ENCODE peak calls at places on chromosomes 1 and 21, in five cellular contexts. One of them, this sample, is unnamed.

GRCh38 chr1:53739109-53739681 is at the start of gene GLIS1:
- DNase-seq in neuronal stem cell: peak
- DNase-seq in H1: peak
- DNase-seq in mesenchymal stem cell: peak
- DNase-seq in trophoblast cell: peak
- DNase-seq in this sample: peak

GRCh38 chr1:41591891-41592290 is 107.4 kb upstream of the EDN2 start:
- DNase-seq in neuronal stem cell: no peak
- DNase-seq in H1: no peak
- DNase-seq in mesenchymal stem cell: no peak
- DNase-seq in trophoblast cell: no peak
- DNase-seq in this sample: no peak

GRCh38 chr1:234858722-234859121 is 248.7 kb upstream of the IRF2BP2 start:
- DNase-seq in neuronal stem cell: no peak
- DNase-seq in H1: no peak
- DNase-seq in mesenchymal stem cell: no peak
- DNase-seq in trophoblast cell: no peak
- DNase-seq in this sample: no peak

GRCh38 chr1:206708058-206708457 is 23.4 kb downstream of the MAPKAPK2 start:
- DNase-seq in neuronal stem cell: no peak
- DNase-seq in H1: no peak
- DNase-seq in mesenchymal stem cell: no peak
- DNase-seq in trophoblast cell: no peak
- DNase-seq in this sample: no peak

GRCh38 chr21:35035581-35035980 is 13.5 kb downstream of the RUNX1 start:
- DNase-seq in neuronal stem cell: no peak
- DNase-seq in H1: no peak
- DNase-seq in mesenchymal stem cell: no peak
- DNase-seq in trophoblast cell: no peak
- DNase-seq in this sample: no peak

GRCh38 chr1:199490804-199491527 is 536.5 kb upstream of the NR5A2 start:
- DNase-seq in neuronal stem cell: no peak
- DNase-seq in H1: no peak
- DNase-seq in mesenchymal stem cell: no peak
- DNase-seq in trophoblast cell: no peak
- DNase-seq in this sample: no peak

GRCh38 chr21:39737376-39738000 is 7.5 kb upstream of the IGSF5 start:
- DNase-seq in neuronal stem cell: no peak
- DNase-seq in H1: no peak
- DNase-seq in mesenchymal stem cell: no peak
- DNase-seq in trophoblast cell: peak
- DNase-seq in this sample: no peak

GRCh38 chr1:6949991-6950765 is 164.9 kb downstream of the CAMTA1 start:
- DNase-seq in neuronal stem cell: no peak
- DNase-seq in H1: no peak
- DNase-seq in mesenchymal stem cell: no peak
- DNase-seq in trophoblast cell: no peak
- DNase-seq in this sample: no peak

GRCh38 chr1:48005254-48006162 is 8.3 kb upstream of the TRABD2B start:
- DNase-seq in neuronal stem cell: no peak
- DNase-seq in H1: no peak
- DNase-seq in mesenchymal stem cell: no peak
- DNase-seq in trophoblast cell: no peak
- DNase-seq in this sample: no peak

GRCh38 chr21:45636459-45636858 is 7.1 kb upstream of the PCBP3 start:
- DNase-seq in neuronal stem cell: no peak
- DNase-seq in H1: no peak
- DNase-seq in mesenchymal stem cell: no peak
- DNase-seq in trophoblast cell: no peak
- DNase-seq in this sample: no peak
- H2BK12ac ChIP-seq in neuronal stem cell: no peak
- H2BK12ac ChIP-seq in H1: peak
- H2BK12ac ChIP-seq in mesenchymal stem cell: no peak
- H2BK12ac ChIP-seq in trophoblast cell: no peak
- H2BK12ac ChIP-seq in this sample: no peak

DNA sequence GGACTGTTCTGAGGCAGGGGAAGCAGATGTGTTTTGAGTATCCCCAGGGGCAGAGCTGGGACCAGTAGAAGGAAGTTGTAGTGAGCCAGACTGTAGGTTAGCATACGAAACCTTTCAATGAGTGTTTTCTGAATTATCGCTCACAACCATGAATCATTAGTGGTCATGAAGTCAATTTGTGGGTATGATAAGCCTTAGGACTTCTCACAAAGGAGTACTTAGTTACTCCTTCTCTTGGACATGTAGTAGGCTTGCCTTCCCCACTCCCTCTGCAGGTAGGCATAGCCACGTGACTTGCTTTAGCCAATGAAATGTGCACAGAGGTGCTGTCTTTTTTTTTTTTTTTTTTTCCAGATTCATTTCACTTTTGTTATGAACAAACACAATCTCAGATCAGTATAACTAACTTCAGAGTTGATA is 23.9 kb upstream of the FAAH start:
- DNase-seq in neuronal stem cell: no peak
- DNase-seq in H1: no peak
- DNase-seq in mesenchymal stem cell: no peak
- DNase-seq in trophoblast cell: peak
- DNase-seq in this sample: no peak
- H2BK12ac ChIP-seq in neuronal stem cell: no peak
- H2BK12ac ChIP-seq in H1: no peak
- H2BK12ac ChIP-seq in mesenchymal stem cell: no peak
- H2BK12ac ChIP-seq in trophoblast cell: no peak
- H2BK12ac ChIP-seq in this sample: no peak

DNA sequence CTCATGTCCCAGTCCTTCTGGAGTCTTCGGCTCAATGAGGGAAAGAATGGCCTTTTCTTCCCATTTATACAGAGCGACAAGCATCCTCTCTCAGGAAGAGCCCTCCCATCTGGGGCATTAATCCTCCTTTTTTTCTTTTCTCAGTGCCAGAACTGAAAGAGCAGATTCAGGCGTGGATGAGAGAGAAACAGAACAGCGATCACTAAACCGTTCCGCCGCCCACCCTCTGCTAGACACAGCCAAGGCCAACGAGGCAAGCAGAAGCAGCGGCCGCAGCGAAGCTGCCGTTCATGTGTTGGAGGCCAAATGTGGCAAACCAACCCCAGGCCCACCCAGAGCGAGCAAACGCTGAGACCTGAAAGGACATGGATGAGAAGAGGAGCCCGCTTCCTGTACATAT is 30.6 kb upstream of the KIF1B start:
- DNase-seq in neuronal stem cell: peak
- DNase-seq in H1: no peak
- DNase-seq in mesenchymal stem cell: no peak
- DNase-seq in trophoblast cell: no peak
- DNase-seq in this sample: no peak
- H2BK12ac ChIP-seq in neuronal stem cell: peak
- H2BK12ac ChIP-seq in H1: no peak
- H2BK12ac ChIP-seq in mesenchymal stem cell: no peak
- H2BK12ac ChIP-seq in trophoblast cell: no peak
- H2BK12ac ChIP-seq in this sample: no peak

GRCh38 chr1:4510276-4510691 is 144.1 kb upstream of the AJAP1 start:
- DNase-seq in neuronal stem cell: no peak
- DNase-seq in H1: no peak
- DNase-seq in mesenchymal stem cell: no peak
- DNase-seq in trophoblast cell: no peak
- DNase-seq in this sample: no peak
- H2BK12ac ChIP-seq in neuronal stem cell: no peak
- H2BK12ac ChIP-seq in H1: no peak
- H2BK12ac ChIP-seq in mesenchymal stem cell: no peak
- H2BK12ac ChIP-seq in trophoblast cell: no peak
- H2BK12ac ChIP-seq in this sample: no peak

GRCh38 chr1:91877574-91878208 is 8.3 kb downstream of the TGFBR3 start:
- DNase-seq in neuronal stem cell: no peak
- DNase-seq in H1: no peak
- DNase-seq in mesenchymal stem cell: no peak
- DNase-seq in trophoblast cell: no peak
- DNase-seq in this sample: no peak
- H2BK12ac ChIP-seq in neuronal stem cell: no peak
- H2BK12ac ChIP-seq in H1: no peak
- H2BK12ac ChIP-seq in mesenchymal stem cell: no peak
- H2BK12ac ChIP-seq in trophoblast cell: no peak
- H2BK12ac ChIP-seq in this sample: no peak

GRCh38 chr1:21152423-21153100 is 24.1 kb downstream of the EIF4G3 start:
- DNase-seq in neuronal stem cell: no peak
- DNase-seq in H1: no peak
- DNase-seq in mesenchymal stem cell: no peak
- DNase-seq in trophoblast cell: no peak
- DNase-seq in this sample: no peak

GRCh38 chr1:21149862-21150432 is 26.8 kb downstream of the EIF4G3 start:
- DNase-seq in neuronal stem cell: no peak
- DNase-seq in H1: peak
- DNase-seq in mesenchymal stem cell: peak
- DNase-seq in trophoblast cell: peak
- DNase-seq in this sample: no peak

GRCh38 chr1:21156019-21156418 is 20.7 kb downstream of the EIF4G3 start:
- DNase-seq in neuronal stem cell: no peak
- DNase-seq in H1: no peak
- DNase-seq in mesenchymal stem cell: no peak
- DNase-seq in trophoblast cell: no peak
- DNase-seq in this sample: no peak

GRCh38 chr1:21154717-21155116 is 22.0 kb downstream of the EIF4G3 start:
- DNase-seq in neuronal stem cell: no peak
- DNase-seq in H1: no peak
- DNase-seq in mesenchymal stem cell: peak
- DNase-seq in trophoblast cell: no peak
- DNase-seq in this sample: no peak

DNA sequence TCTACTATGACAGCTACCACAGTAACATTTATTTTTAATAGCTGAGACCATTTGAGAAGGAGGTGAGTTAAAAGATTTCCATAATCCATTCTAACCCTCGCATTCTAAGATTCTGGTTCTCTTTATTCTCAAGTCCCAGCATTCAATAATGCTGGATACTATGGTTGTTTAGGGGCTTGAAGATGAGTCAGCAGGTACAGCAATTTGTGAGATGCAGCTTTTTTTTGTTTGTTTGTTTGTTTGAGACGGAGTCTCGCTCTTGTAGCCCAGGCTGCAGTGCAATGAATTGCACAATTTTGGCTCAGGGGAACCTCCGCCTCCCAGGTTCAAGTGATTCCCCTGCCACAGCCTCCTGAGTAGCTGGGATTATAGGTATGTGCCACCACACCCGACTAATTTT is 23.4 kb downstream of the EIF4G3 start:
- DNase-seq in neuronal stem cell: no peak
- DNase-seq in H1: no peak
- DNase-seq in mesenchymal stem cell: peak
- DNase-seq in trophoblast cell: no peak
- DNase-seq in this sample: no peak
- H2BK12ac ChIP-seq in neuronal stem cell: no peak
- H2BK12ac ChIP-seq in H1: no peak
- H2BK12ac ChIP-seq in mesenchymal stem cell: no peak
- H2BK12ac ChIP-seq in trophoblast cell: no peak
- H2BK12ac ChIP-seq in this sample: no peak

GRCh38 chr1:156883919-156884318 is 9.6 kb upstream of the PEAR1 start:
- DNase-seq in neuronal stem cell: no peak
- DNase-seq in H1: no peak
- DNase-seq in mesenchymal stem cell: no peak
- DNase-seq in trophoblast cell: no peak
- DNase-seq in this sample: no peak

GRCh38 chr1:156881101-156881500 is 12.4 kb upstream of the PEAR1 start:
- DNase-seq in neuronal stem cell: no peak
- DNase-seq in H1: no peak
- DNase-seq in mesenchymal stem cell: no peak
- DNase-seq in trophoblast cell: no peak
- DNase-seq in this sample: no peak

GRCh38 chr1:156884560-156884959 is 9.0 kb upstream of the PEAR1 start:
- DNase-seq in neuronal stem cell: no peak
- DNase-seq in H1: no peak
- DNase-seq in mesenchymal stem cell: no peak
- DNase-seq in trophoblast cell: no peak
- DNase-seq in this sample: no peak

GRCh38 chr1:156881663-156882062 is 11.9 kb upstream of the PEAR1 start:
- DNase-seq in neuronal stem cell: no peak
- DNase-seq in H1: no peak
- DNase-seq in mesenchymal stem cell: no peak
- DNase-seq in trophoblast cell: no peak
- DNase-seq in this sample: no peak

DNA sequence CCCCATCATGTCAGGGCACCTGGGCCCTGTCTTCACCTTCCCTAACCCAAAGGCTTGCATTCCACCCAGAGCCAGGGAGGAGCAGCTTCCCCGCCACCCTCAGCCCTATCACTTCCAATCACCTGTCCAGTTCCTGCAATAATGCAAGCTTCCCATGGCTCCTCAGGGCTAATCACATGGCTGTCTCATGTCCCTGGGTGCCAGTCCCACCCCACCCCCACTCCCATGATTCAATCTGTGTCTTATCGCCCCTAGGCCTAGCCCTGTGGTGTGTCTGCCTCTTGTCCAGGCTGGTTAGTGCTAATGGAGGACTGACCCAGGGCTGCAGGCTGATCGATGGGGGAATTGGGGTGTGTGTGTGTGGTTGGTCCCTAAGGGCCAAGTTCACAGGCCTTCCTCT is 11.0 kb upstream of the PEAR1 start:
- DNase-seq in neuronal stem cell: no peak
- DNase-seq in H1: no peak
- DNase-seq in mesenchymal stem cell: no peak
- DNase-seq in trophoblast cell: no peak
- DNase-seq in this sample: no peak
- H2BK12ac ChIP-seq in neuronal stem cell: no peak
- H2BK12ac ChIP-seq in H1: peak
- H2BK12ac ChIP-seq in mesenchymal stem cell: no peak
- H2BK12ac ChIP-seq in trophoblast cell: no peak
- H2BK12ac ChIP-seq in this sample: no peak

GRCh38 chr1:24441480-24441879 is 25.9 kb downstream of the NIPAL3 start:
- DNase-seq in neuronal stem cell: no peak
- DNase-seq in H1: no peak
- DNase-seq in mesenchymal stem cell: no peak
- DNase-seq in trophoblast cell: no peak
- DNase-seq in this sample: no peak

GRCh38 chr1:24437631-24438396 is 22.2 kb downstream of the NIPAL3 start:
- DNase-seq in neuronal stem cell: no peak
- DNase-seq in H1: no peak
- DNase-seq in mesenchymal stem cell: no peak
- DNase-seq in trophoblast cell: no peak
- DNase-seq in this sample: peak

GRCh38 chr1:24435782-24436365 is 20.3 kb downstream of the NIPAL3 start:
- DNase-seq in neuronal stem cell: no peak
- DNase-seq in H1: no peak
- DNase-seq in mesenchymal stem cell: no peak
- DNase-seq in trophoblast cell: no peak
- DNase-seq in this sample: no peak

GRCh38 chr1:24441996-24442668 is 26.5 kb downstream of the NIPAL3 start:
- DNase-seq in neuronal stem cell: no peak
- DNase-seq in H1: no peak
- DNase-seq in mesenchymal stem cell: no peak
- DNase-seq in trophoblast cell: no peak
- DNase-seq in this sample: no peak

DNA sequence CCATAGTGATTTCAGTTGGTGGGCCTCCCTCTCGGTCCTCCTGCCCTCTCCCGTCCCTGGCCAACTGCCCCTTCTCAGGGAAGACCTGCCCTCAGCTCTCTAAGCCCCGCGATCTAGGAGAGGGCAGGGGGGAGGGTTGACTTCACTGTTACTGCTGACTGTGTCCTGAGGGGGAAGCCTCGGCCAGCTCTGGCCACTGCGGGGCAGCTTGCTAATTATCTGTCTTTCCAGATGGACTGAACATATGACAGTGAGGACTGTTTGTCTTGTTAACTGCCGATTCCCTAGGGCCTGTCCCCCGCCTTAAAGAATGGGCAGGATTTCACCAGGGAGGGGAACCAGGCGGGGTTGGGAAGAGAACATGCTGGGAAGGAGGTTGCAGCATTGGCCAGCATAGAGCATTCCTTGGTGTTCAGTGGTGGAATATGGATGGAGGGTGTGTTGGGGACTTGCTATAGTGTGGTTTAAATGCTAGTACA is 22.9 kb downstream of the NIPAL3 start:
- DNase-seq in neuronal stem cell: no peak
- DNase-seq in H1: no peak
- DNase-seq in mesenchymal stem cell: peak
- DNase-seq in trophoblast cell: no peak
- DNase-seq in this sample: peak
- H2BK12ac ChIP-seq in neuronal stem cell: no peak
- H2BK12ac ChIP-seq in H1: no peak
- H2BK12ac ChIP-seq in mesenchymal stem cell: no peak
- H2BK12ac ChIP-seq in trophoblast cell: no peak
- H2BK12ac ChIP-seq in this sample: no peak